ENCODE peak calls at places on chromosomes 1 and 21, in seven cellular contexts. One of them, this sample, is unnamed. For H3K27me3 and H3K4me1, the result is how much of the 10 kb centered on the place peaks cover.

GRCh38 chr1:15218287-15219279 is 28.4 kb upstream of the FHAD1 start:
- DNase-seq in mesenchymal stem cell: peak
- DNase-seq in fibroblast of lung: peak
- DNase-seq in uterus: no peak
- DNase-seq in cardiac muscle cell: no peak
- DNase-seq in Panc1: peak
- DNase-seq in CD4-positive, CD25-positive, alpha-beta regulatory T cell: no peak
- DNase-seq in this sample: no peak

GRCh38 chr1:33322870-33323585 is 2.1 kb upstream of the A3GALT2 start:
- DNase-seq in mesenchymal stem cell: no peak
- DNase-seq in fibroblast of lung: no peak
- DNase-seq in uterus: no peak
- DNase-seq in cardiac muscle cell: no peak
- DNase-seq in Panc1: no peak
- DNase-seq in CD4-positive, CD25-positive, alpha-beta regulatory T cell: no peak
- DNase-seq in this sample: no peak

GRCh38 chr1:156111355-156111962 is 3.1 kb upstream of the LMNA start:
- DNase-seq in mesenchymal stem cell: no peak
- DNase-seq in fibroblast of lung: peak
- DNase-seq in uterus: no peak
- DNase-seq in cardiac muscle cell: no peak
- DNase-seq in Panc1: no peak
- DNase-seq in CD4-positive, CD25-positive, alpha-beta regulatory T cell: no peak
- DNase-seq in this sample: no peak

GRCh38 chr21:41061701-41062100 is 106.3 kb upstream of the BACE2 start:
- DNase-seq in mesenchymal stem cell: no peak
- DNase-seq in fibroblast of lung: no peak
- DNase-seq in uterus: no peak
- DNase-seq in cardiac muscle cell: no peak
- DNase-seq in Panc1: no peak
- DNase-seq in CD4-positive, CD25-positive, alpha-beta regulatory T cell: no peak
- DNase-seq in this sample: no peak

GRCh38 chr1:184199036-184199796 is 147.7 kb downstream of the TSEN15 start:
- DNase-seq in mesenchymal stem cell: peak
- DNase-seq in fibroblast of lung: peak
- DNase-seq in uterus: no peak
- DNase-seq in cardiac muscle cell: no peak
- DNase-seq in Panc1: no peak
- DNase-seq in CD4-positive, CD25-positive, alpha-beta regulatory T cell: no peak
- DNase-seq in this sample: no peak

GRCh38 chr1:162632234-162632666 is at the start of gene DDR2:
- DNase-seq in mesenchymal stem cell: peak
- DNase-seq in fibroblast of lung: peak
- DNase-seq in uterus: peak
- DNase-seq in cardiac muscle cell: no peak
- DNase-seq in Panc1: no peak
- DNase-seq in CD4-positive, CD25-positive, alpha-beta regulatory T cell: no peak
- DNase-seq in this sample: peak

GRCh38 chr1:199743227-199743626 is 284.3 kb upstream of the NR5A2 start:
- DNase-seq in mesenchymal stem cell: peak
- DNase-seq in fibroblast of lung: peak
- DNase-seq in uterus: no peak
- DNase-seq in cardiac muscle cell: no peak
- DNase-seq in Panc1: no peak
- DNase-seq in CD4-positive, CD25-positive, alpha-beta regulatory T cell: no peak
- DNase-seq in this sample: peak

GRCh38 chr1:2949966-2950925 is 71.0 kb upstream of the ACTRT2 start:
- DNase-seq in mesenchymal stem cell: no peak
- DNase-seq in fibroblast of lung: no peak
- DNase-seq in uterus: no peak
- DNase-seq in cardiac muscle cell: no peak
- DNase-seq in Panc1: no peak
- DNase-seq in CD4-positive, CD25-positive, alpha-beta regulatory T cell: no peak
- DNase-seq in this sample: no peak

GRCh38 chr1:16184557-16185303 is 27.7 kb downstream of the ARHGEF19 start:
- DNase-seq in mesenchymal stem cell: no peak
- DNase-seq in fibroblast of lung: no peak
- DNase-seq in uterus: no peak
- DNase-seq in cardiac muscle cell: no peak
- DNase-seq in Panc1: no peak
- DNase-seq in CD4-positive, CD25-positive, alpha-beta regulatory T cell: no peak
- DNase-seq in this sample: no peak

GRCh38 chr1:94628174-94628843 is 86.8 kb upstream of the F3 start:
- DNase-seq in mesenchymal stem cell: no peak
- DNase-seq in fibroblast of lung: no peak
- DNase-seq in uterus: no peak
- DNase-seq in cardiac muscle cell: no peak
- DNase-seq in Panc1: no peak
- DNase-seq in CD4-positive, CD25-positive, alpha-beta regulatory T cell: no peak
- DNase-seq in this sample: no peak

GRCh38 chr1:226429051-226429461 is 21.2 kb upstream of the PARP1 start:
- DNase-seq in mesenchymal stem cell: no peak
- DNase-seq in fibroblast of lung: no peak
- DNase-seq in uterus: no peak
- DNase-seq in cardiac muscle cell: no peak
- DNase-seq in Panc1: no peak
- DNase-seq in CD4-positive, CD25-positive, alpha-beta regulatory T cell: no peak
- DNase-seq in this sample: no peak

GRCh38 chr1:230682274-230682673 is 31.6 kb downstream of the AGT start:
- DNase-seq in mesenchymal stem cell: no peak
- DNase-seq in fibroblast of lung: peak
- DNase-seq in uterus: no peak
- DNase-seq in cardiac muscle cell: peak
- DNase-seq in Panc1: no peak
- DNase-seq in CD4-positive, CD25-positive, alpha-beta regulatory T cell: no peak
- DNase-seq in this sample: no peak

GRCh38 chr21:37460196-37460595 is 93.6 kb downstream of the DYRK1A start:
- DNase-seq in mesenchymal stem cell: no peak
- DNase-seq in fibroblast of lung: no peak
- DNase-seq in uterus: no peak
- DNase-seq in cardiac muscle cell: peak
- DNase-seq in Panc1: no peak
- DNase-seq in CD4-positive, CD25-positive, alpha-beta regulatory T cell: peak
- DNase-seq in this sample: no peak

GRCh38 chr1:115190766-115191165 is 101.5 kb upstream of the TSPAN2 start:
- DNase-seq in mesenchymal stem cell: no peak
- DNase-seq in fibroblast of lung: peak
- DNase-seq in uterus: no peak
- DNase-seq in cardiac muscle cell: no peak
- DNase-seq in Panc1: no peak
- DNase-seq in CD4-positive, CD25-positive, alpha-beta regulatory T cell: no peak
- DNase-seq in this sample: no peak

GRCh38 chr1:201582261-201582951 is 43.5 kb downstream of the NAV1 start:
- DNase-seq in mesenchymal stem cell: peak
- DNase-seq in fibroblast of lung: peak
- DNase-seq in uterus: no peak
- DNase-seq in cardiac muscle cell: peak
- DNase-seq in Panc1: no peak
- DNase-seq in CD4-positive, CD25-positive, alpha-beta regulatory T cell: no peak
- DNase-seq in this sample: peak

GRCh38 chr1:93753766-93754763 is 72.4 kb upstream of the BCAR3 start:
- DNase-seq in mesenchymal stem cell: peak
- DNase-seq in fibroblast of lung: peak
- DNase-seq in uterus: no peak
- DNase-seq in cardiac muscle cell: no peak
- DNase-seq in Panc1: peak
- DNase-seq in CD4-positive, CD25-positive, alpha-beta regulatory T cell: no peak
- DNase-seq in this sample: peak

GRCh38 chr1:98355656-98356384 is 305.7 kb upstream of the SNX7 start:
- DNase-seq in mesenchymal stem cell: no peak
- DNase-seq in fibroblast of lung: peak
- DNase-seq in uterus: no peak
- DNase-seq in cardiac muscle cell: no peak
- DNase-seq in Panc1: no peak
- DNase-seq in CD4-positive, CD25-positive, alpha-beta regulatory T cell: no peak
- DNase-seq in this sample: no peak

GRCh38 chr1:28359592-28360239 is 9.8 kb upstream of the PHACTR4 start:
- DNase-seq in mesenchymal stem cell: peak
- DNase-seq in fibroblast of lung: peak
- DNase-seq in uterus: peak
- DNase-seq in cardiac muscle cell: peak
- DNase-seq in Panc1: no peak
- DNase-seq in CD4-positive, CD25-positive, alpha-beta regulatory T cell: peak
- DNase-seq in this sample: peak

GRCh38 chr1:3471356-3472087 is 17.1 kb downstream of the ARHGEF16 start:
- DNase-seq in mesenchymal stem cell: peak
- DNase-seq in fibroblast of lung: peak
- DNase-seq in uterus: no peak
- DNase-seq in cardiac muscle cell: peak
- DNase-seq in Panc1: no peak
- DNase-seq in CD4-positive, CD25-positive, alpha-beta regulatory T cell: no peak
- DNase-seq in this sample: peak

GRCh38 chr1:205057808-205058575 is 15.0 kb downstream of the CNTN2 start:
- DNase-seq in mesenchymal stem cell: no peak
- DNase-seq in fibroblast of lung: no peak
- DNase-seq in uterus: no peak
- DNase-seq in cardiac muscle cell: no peak
- DNase-seq in Panc1: no peak
- DNase-seq in CD4-positive, CD25-positive, alpha-beta regulatory T cell: no peak
- DNase-seq in this sample: no peak

GRCh38 chr1:159012495-159012894 is 2.8 kb downstream of the IFI16 start:
- DNase-seq in mesenchymal stem cell: peak
- DNase-seq in fibroblast of lung: peak
- DNase-seq in uterus: no peak
- DNase-seq in cardiac muscle cell: no peak
- DNase-seq in Panc1: no peak
- DNase-seq in CD4-positive, CD25-positive, alpha-beta regulatory T cell: peak
- DNase-seq in this sample: peak

DNA sequence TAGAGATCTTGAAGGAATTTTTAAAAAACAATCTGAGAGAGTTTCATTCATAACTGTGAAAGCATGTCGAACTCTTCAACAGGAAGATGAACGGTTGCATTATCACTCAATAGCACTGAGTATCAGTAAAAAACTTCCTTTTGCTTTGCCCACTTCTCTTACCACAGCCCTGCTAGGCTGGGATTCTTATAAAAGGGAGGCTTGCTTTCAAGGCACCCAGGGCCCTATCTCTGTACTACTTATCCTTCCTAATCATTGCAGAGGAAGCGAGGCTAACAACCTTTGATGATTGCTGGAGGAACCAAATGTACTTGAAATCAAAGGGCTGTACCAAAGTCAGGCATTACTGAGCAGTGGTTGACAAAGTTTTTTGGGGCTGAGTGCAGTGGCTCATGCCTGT is 71.2 kb downstream of the SNRPE start:
- DNase-seq in mesenchymal stem cell: no peak
- DNase-seq in fibroblast of lung: no peak
- DNase-seq in uterus: no peak
- DNase-seq in cardiac muscle cell: no peak
- DNase-seq in Panc1: no peak
- DNase-seq in CD4-positive, CD25-positive, alpha-beta regulatory T cell: peak
- DNase-seq in this sample: no peak
- H3K27me3 ChIP-seq in mesenchymal stem cell: under half
- H3K27me3 ChIP-seq in fibroblast of lung: under half
- H3K27me3 ChIP-seq in uterus: under half
- H3K27me3 ChIP-seq in cardiac muscle cell: under half
- H3K27me3 ChIP-seq in Panc1: under half
- H3K27me3 ChIP-seq in CD4-positive, CD25-positive, alpha-beta regulatory T cell: under half
- H3K27me3 ChIP-seq in this sample: under half

DNA sequence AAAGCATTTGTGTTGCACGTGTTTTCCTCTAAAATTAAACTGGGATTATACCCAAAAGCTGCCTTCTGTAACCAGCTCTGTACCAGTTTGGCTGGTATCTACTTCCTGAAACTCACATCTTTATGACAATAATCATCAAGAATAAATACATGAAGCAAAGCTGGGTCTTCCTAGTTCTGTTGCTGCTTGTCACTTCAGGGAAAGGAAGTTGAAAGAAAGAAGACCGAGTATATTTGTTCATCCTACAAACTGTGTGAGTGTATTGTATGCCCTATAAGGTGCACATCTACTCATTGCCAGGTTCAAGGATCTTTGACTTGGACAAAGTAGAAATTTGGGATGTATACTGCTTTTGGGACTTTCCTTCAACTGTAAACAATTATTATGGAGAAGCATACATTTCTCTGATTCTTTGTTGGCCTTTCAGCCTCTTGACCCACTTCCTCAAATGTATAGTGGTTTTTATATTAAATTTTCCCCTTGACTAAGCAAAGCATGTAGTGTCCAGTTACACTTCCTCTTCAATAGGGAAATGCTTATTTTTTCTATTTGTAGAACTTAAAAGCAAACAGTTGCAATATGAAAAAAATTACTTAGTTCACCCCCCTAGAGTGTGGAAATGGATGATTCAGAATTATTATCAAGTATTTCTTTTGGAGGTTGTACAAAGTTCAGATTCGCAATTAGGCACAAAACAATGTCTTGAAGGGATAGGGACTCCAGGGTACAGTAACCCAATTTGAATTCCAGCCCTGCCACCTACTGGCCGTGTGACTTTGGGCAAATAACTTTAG is 28.9 kb upstream of the IFNGR2 start:
- DNase-seq in mesenchymal stem cell: peak
- DNase-seq in fibroblast of lung: peak
- DNase-seq in uterus: no peak
- DNase-seq in cardiac muscle cell: peak
- DNase-seq in Panc1: peak
- DNase-seq in CD4-positive, CD25-positive, alpha-beta regulatory T cell: peak
- DNase-seq in this sample: peak
- H3K4me1 ChIP-seq in mesenchymal stem cell: under half
- H3K4me1 ChIP-seq in fibroblast of lung: under half
- H3K4me1 ChIP-seq in uterus: under half
- H3K4me1 ChIP-seq in cardiac muscle cell: under half
- H3K4me1 ChIP-seq in Panc1: under half
- H3K4me1 ChIP-seq in CD4-positive, CD25-positive, alpha-beta regulatory T cell: under half
- H3K4me1 ChIP-seq in this sample: under half

GRCh38 chr1:21318714-21319159 is 28.5 kb upstream of the ECE1 start:
- DNase-seq in mesenchymal stem cell: peak
- DNase-seq in fibroblast of lung: peak
- DNase-seq in uterus: peak
- DNase-seq in cardiac muscle cell: peak
- DNase-seq in Panc1: no peak
- DNase-seq in CD4-positive, CD25-positive, alpha-beta regulatory T cell: no peak
- DNase-seq in this sample: no peak
- H3K4me3 ChIP-seq in mesenchymal stem cell: no peak
- H3K4me3 ChIP-seq in fibroblast of lung: no peak
- H3K4me3 ChIP-seq in uterus: no peak
- H3K4me3 ChIP-seq in cardiac muscle cell: no peak
- H3K4me3 ChIP-seq in Panc1: no peak
- H3K4me3 ChIP-seq in CD4-positive, CD25-positive, alpha-beta regulatory T cell: no peak
- H3K4me3 ChIP-seq in this sample: peak

GRCh38 chr1:90706437-90707362 is 10.4 kb downstream of the BARHL2 start:
- DNase-seq in mesenchymal stem cell: no peak
- DNase-seq in fibroblast of lung: no peak
- DNase-seq in uterus: no peak
- DNase-seq in cardiac muscle cell: peak
- DNase-seq in Panc1: no peak
- DNase-seq in CD4-positive, CD25-positive, alpha-beta regulatory T cell: peak
- DNase-seq in this sample: no peak
- H3K27me3 ChIP-seq in mesenchymal stem cell: half or more
- H3K27me3 ChIP-seq in fibroblast of lung: under half
- H3K27me3 ChIP-seq in uterus: under half
- H3K27me3 ChIP-seq in cardiac muscle cell: half or more
- H3K27me3 ChIP-seq in Panc1: under half
- H3K27me3 ChIP-seq in CD4-positive, CD25-positive, alpha-beta regulatory T cell: half or more
- H3K27me3 ChIP-seq in this sample: half or more

GRCh38 chr1:45684402-45684801 is 1.9 kb downstream of the GPBP1L1 start:
- DNase-seq in mesenchymal stem cell: no peak
- DNase-seq in fibroblast of lung: no peak
- DNase-seq in uterus: no peak
- DNase-seq in cardiac muscle cell: no peak
- DNase-seq in Panc1: no peak
- DNase-seq in CD4-positive, CD25-positive, alpha-beta regulatory T cell: no peak
- DNase-seq in this sample: no peak
- H3K4me1 ChIP-seq in mesenchymal stem cell: under half
- H3K4me1 ChIP-seq in fibroblast of lung: under half
- H3K4me1 ChIP-seq in uterus: under half
- H3K4me1 ChIP-seq in cardiac muscle cell: under half
- H3K4me1 ChIP-seq in Panc1: half or more
- H3K4me1 ChIP-seq in CD4-positive, CD25-positive, alpha-beta regulatory T cell: half or more
- H3K4me1 ChIP-seq in this sample: under half

GRCh38 chr1:206700445-206701036 is 15.8 kb downstream of the MAPKAPK2 start:
- DNase-seq in mesenchymal stem cell: peak
- DNase-seq in fibroblast of lung: no peak
- DNase-seq in uterus: no peak
- DNase-seq in cardiac muscle cell: no peak
- DNase-seq in Panc1: no peak
- DNase-seq in CD4-positive, CD25-positive, alpha-beta regulatory T cell: no peak
- DNase-seq in this sample: peak
- H3K4me3 ChIP-seq in mesenchymal stem cell: no peak
- H3K4me3 ChIP-seq in fibroblast of lung: no peak
- H3K4me3 ChIP-seq in uterus: no peak
- H3K4me3 ChIP-seq in cardiac muscle cell: no peak
- H3K4me3 ChIP-seq in Panc1: no peak
- H3K4me3 ChIP-seq in CD4-positive, CD25-positive, alpha-beta regulatory T cell: no peak
- H3K4me3 ChIP-seq in this sample: peak

This sample was measured in adipocyte.